ENCODE peak calls at places on chromosomes 5 and 9, in ten cellular contexts. G is endothelial cell; A is PC-3; X is upper lobe of left lung; P is mesothelial cell of epicardium; I is CD4-positive, alpha-beta T cell; E is pancreas; R is astrocyte; L is body of pancreas; U is psoas muscle. K is an unnamed sample.

GRCh38 chr5:8457187-8458037 is 588.5 kb downstream of the MTRR start:
- DNase-seq in E (peak; percentile 94), G (peak; percentile 48), X (peak; percentile 96), L (peak; percentile 95), A (no peak), R (peak; percentile 94), P (no peak), I (peak; percentile 71), U (peak; percentile 94), K (no peak)

GRCh38 chr5:31990701-31991110 is 183.4 kb downstream of the GOLPH3 start:
- DNase-seq in L (no peak), I (no peak), G (no peak), E (no peak), R (no peak), A (peak; percentile 88), P (no peak), U (no peak), X (no peak), K (no peak)

GRCh38 chr9:98329281-98329680 is 73.8 kb upstream of the TBC1D2 start:
- DNase-seq in U (no peak), G (no peak), A (peak; percentile 3), L (no peak), X (no peak), R (no peak), E (no peak), I (no peak), P (no peak), K (peak; percentile 67)

GRCh38 chr9:34176089-34176488 is 2.8 kb upstream of the UBAP1 start:
- DNase-seq in P (no peak), A (peak; percentile 22), X (no peak), G (no peak), E (no peak), U (no peak), I (no peak), R (no peak), L (no peak), K (no peak)

GRCh38 chr5:79702606-79703380 is 13.2 kb downstream of the CMYA5 start:
- DNase-seq in X (no peak), G (peak; percentile 54), R (no peak), U (peak; percentile 29), L (peak; percentile 6), E (no peak), A (peak; percentile 34), I (peak; percentile 7), P (no peak), K (no peak)

GRCh38 chr9:40907657-40908624 is 220.5 kb downstream of the FOXD4L6 start:
- DNase-seq in P (no peak), R (no peak), L (no peak), I (no peak), U (no peak), G (no peak), E (no peak), A (peak; percentile 9), X (no peak), K (peak; percentile 53)

GRCh38 chr9:113992994-113993393 is 85.1 kb downstream of the AMBP start:
- DNase-seq in G (no peak), X (no peak), A (no peak), I (no peak), R (no peak), U (no peak), E (no peak), L (no peak), P (no peak), K (no peak)

GRCh38 chr9:131020388-131020787 is 11.4 kb downstream of the LAMC3 start:
- DNase-seq in X (no peak), L (no peak), P (no peak), I (no peak), E (no peak), R (peak; percentile 57), U (no peak), G (no peak), A (peak; percentile 23), K (no peak)

GRCh38 chr5:137672001-137672400 is 63.9 kb downstream of the KLHL3 start:
- DNase-seq in X (peak; percentile 32), A (no peak), L (peak; percentile 91), I (no peak), U (no peak), G (no peak), P (no peak), R (no peak), E (peak; percentile 85), K (no peak)

GRCh38 chr5:79202076-79202475 is 33.9 kb upstream of the JMY start:
- DNase-seq in U (no peak), L (no peak), R (peak; percentile 75), X (no peak), G (no peak), A (peak; percentile 77), P (no peak), I (no peak), E (no peak), K (no peak)

GRCh38 chr9:97904725-97905124 is 17.6 kb downstream of the TRMO start:
- DNase-seq in L (no peak), A (no peak), R (no peak), G (no peak), U (no peak), X (no peak), E (no peak), P (no peak), I (peak; percentile 47), K (peak; percentile 54)

GRCh38 chr5:61277781-61278180 is 54.3 kb upstream of the ZSWIM6 start:
- DNase-seq in L (no peak), I (no peak), X (no peak), P (no peak), U (no peak), E (no peak), G (no peak), R (no peak), A (peak; percentile 18), K (peak; percentile 40)

DNA sequence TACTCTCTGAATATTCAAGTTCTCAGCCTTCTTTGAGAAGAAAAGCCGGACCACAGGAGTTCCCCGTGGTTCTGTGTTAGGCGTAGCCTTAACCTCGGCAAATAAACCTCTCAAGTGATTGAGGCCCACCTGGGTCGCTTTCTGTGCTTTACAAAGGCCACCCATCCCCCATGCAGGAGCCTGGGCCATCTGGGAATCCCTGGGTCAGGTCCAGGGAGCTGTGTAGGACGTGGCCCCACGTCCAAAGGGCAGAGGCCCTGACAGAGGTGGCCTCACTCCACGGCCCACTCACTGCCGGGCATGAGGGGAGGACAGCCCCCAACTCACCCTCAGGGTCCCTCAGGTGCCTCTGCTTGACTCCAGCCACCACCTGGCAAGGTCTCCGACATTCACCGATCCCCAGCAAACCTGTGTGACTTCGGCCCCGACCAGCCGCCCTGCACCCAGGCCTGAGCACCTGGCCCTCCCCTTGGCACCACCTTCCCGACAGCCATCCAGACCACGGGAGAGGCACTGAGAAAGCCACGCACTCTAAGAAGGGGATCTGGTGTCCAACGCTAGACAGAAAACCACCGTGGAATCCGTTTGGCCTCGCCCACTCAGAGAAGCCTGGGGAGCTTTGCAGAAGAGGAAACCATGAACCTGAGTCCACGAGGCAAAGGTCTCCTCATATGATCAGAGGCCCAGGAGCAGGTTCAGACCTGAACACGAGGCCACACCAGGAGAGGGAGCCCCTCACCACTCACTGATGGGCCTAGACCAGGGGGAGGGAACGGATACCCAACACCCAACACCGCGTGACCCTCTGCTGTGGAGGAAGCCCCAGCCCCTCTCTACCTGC is 4.5 kb downstream of the SLC12A7 start:
- DNase-seq in L (no peak), A (no peak), R (no peak), X (peak; percentile 76), U (no peak), G (no peak), E (no peak), I (no peak), P (no peak), K (no peak)
- TF ChIP-seq CTCF in L (no peak), A (no peak), R (no peak), X (no peak), U (no peak), G (no peak), E (no peak), I (no peak), P (no peak), K (no peak)

GRCh38 chr5:171493646-171494393 is 74.4 kb downstream of the FGF18 start:
- DNase-seq in X (no peak), L (no peak), A (no peak), U (no peak), R (no peak), E (no peak), I (no peak), G (no peak), P (no peak), K (no peak)

GRCh38 chr5:171494452-171495121 is 75.1 kb downstream of the FGF18 start:
- DNase-seq in R (peak; percentile 77), L (peak; percentile 43), X (peak; percentile 83), P (no peak), I (no peak), E (peak; percentile 9), U (peak; percentile 71), G (no peak), A (peak; percentile 64), K (no peak)

GRCh38 chr5:171495122-171495700 is 75.8 kb downstream of the FGF18 start:
- DNase-seq in R (no peak), G (no peak), I (no peak), X (no peak), P (no peak), E (no peak), L (no peak), A (peak; percentile 74), U (no peak), K (no peak)

GRCh38 chr5:171496431-171496830 is 77.0 kb downstream of the FGF18 start:
- DNase-seq in P (no peak), L (no peak), R (no peak), X (no peak), G (no peak), I (no peak), E (no peak), U (no peak), A (no peak), K (no peak)

DNA sequence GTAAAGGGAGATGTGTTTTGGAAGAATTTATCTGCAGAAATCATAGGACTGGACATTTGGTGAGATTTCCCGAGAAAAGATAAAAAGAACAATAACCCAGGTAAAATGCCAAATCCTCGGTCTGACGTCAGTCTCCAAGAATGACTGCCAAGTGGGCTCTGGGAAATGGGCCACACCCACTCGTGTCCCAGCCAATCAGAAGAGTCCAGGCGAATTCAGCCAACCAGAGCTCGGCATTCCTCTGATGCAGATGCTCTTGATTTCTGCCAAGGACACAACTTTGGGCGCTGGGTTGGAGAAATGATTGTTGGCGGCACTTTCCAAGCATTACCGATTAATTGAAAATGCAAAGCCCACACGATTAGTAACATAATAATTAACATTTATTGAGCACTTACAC is 73.3 kb downstream of the FGF18 start:
- DNase-seq in U (no peak), E (no peak), A (no peak), L (no peak), I (no peak), P (no peak), G (no peak), R (no peak), X (no peak), K (no peak)
- TF ChIP-seq CTCF in U (no peak), E (no peak), A (no peak), L (no peak), I (no peak), P (no peak), G (no peak), R (no peak), X (no peak), K (no peak)

GRCh38 chr5:177430146-177430951 is 3.9 kb downstream of the GRK6 start:
- DNase-seq in A (no peak), I (no peak), L (no peak), E (no peak), X (no peak), G (no peak), R (no peak), P (no peak), U (no peak), K (no peak)
- TF ChIP-seq CTCF in A (no peak), I (no peak), L (no peak), E (no peak), X (no peak), G (no peak), R (no peak), P (no peak), U (no peak), K (no peak)

GRCh38 chr9:132857601-132858342 is 20.3 kb downstream of the AK8 start:
- DNase-seq in I (no peak), X (peak; percentile 70), A (no peak), U (peak; percentile 33), E (no peak), P (no peak), R (no peak), G (no peak), L (no peak), K (no peak)
- TF ChIP-seq CTCF in I (no peak), X (no peak), A (peak; percentile 16), U (no peak), E (no peak), P (no peak), R (peak; percentile 3), G (no peak), L (no peak), K (no peak)

K was measured in osteocyte.